ENCODE peak calls at places on chromosomes 4 and X, in four cellular contexts. H is GM12878, U is H1, V is HepG2. W is an unnamed sample.

GRCh38 chr4:12791536-12791935 is 692.6 kb downstream of the RAB28 start:
- DNase-seq in H (no peak), U (no peak), V (no peak), W (no peak)

GRCh38 chrX:49001521-49002090 is 458 bp downstream of the GRIPAP1 start:
- DNase-seq in H (peak; percentile 12), U (peak; percentile 51), V (peak; percentile 1), W (peak; percentile 46)

GRCh38 chr4:23582671-23583070 is 307.2 kb downstream of the PPARGC1A start:
- DNase-seq in H (no peak), U (no peak), V (no peak), W (no peak)

GRCh38 chr4:170721812-170722373 is 632.1 kb upstream of the AADAT start:
- DNase-seq in H (no peak), U (no peak), V (no peak), W (no peak)

GRCh38 chr4:172818901-172819300 is 349.7 kb upstream of the GALNT7 start:
- DNase-seq in H (no peak), U (no peak), V (no peak), W (no peak)

GRCh38 chr4:89837385-89837995 is 529 bp upstream of the SNCA start:
- DNase-seq in H (no peak), U (no peak), V (no peak), W (peak; percentile 8)

GRCh38 chrX:107684956-107685385 is 56.7 kb downstream of the PRPS1 start:
- DNase-seq in H (no peak), U (no peak), V (no peak), W (no peak)

GRCh38 chr4:88937081-88937480 is 119.9 kb downstream of the FAM13A start:
- DNase-seq in H (no peak), U (no peak), V (no peak), W (no peak)

GRCh38 chr4:7253806-7254205 is 61.5 kb downstream of the SORCS2 start:
- DNase-seq in H (no peak), U (no peak), V (no peak), W (no peak)

GRCh38 chrX:17580529-17581155 is 156.7 kb upstream of the SCML1 start:
- DNase-seq in H (no peak), U (no peak), V (no peak), W (no peak)

GRCh38 chr4:131091896-131092295 is 1995.9 kb downstream of the C4orf33 start:
- DNase-seq in H (no peak), U (no peak), V (peak; percentile 19), W (peak; percentile 13)

GRCh38 chr4:64821612-64822011 is 412.4 kb upstream of the TECRL start:
- DNase-seq in H (no peak), U (no peak), V (no peak), W (no peak)

GRCh38 chr4:71553605-71554004 is 214.8 kb downstream of the SLC4A4 start:
- DNase-seq in H (no peak), U (no peak), V (no peak), W (no peak)

GRCh38 chrX:9149831-9150230 is 115.9 kb upstream of the FAM9B start:
- DNase-seq in H (no peak), U (no peak), V (no peak), W (no peak)

GRCh38 chr4:130125468-130125867 is 1029.5 kb downstream of the C4orf33 start:
- DNase-seq in H (no peak), U (no peak), V (no peak), W (no peak)

GRCh38 chr4:8837181-8837811 is 34.3 kb downstream of the HMX1 start:
- DNase-seq in H (no peak), U (peak; percentile 48), V (no peak), W (peak; percentile 76)

GRCh38 chr4:8727131-8727530 is 134.6 kb downstream of the CPZ start:
- DNase-seq in H (no peak), U (no peak), V (no peak), W (no peak)

GRCh38 chr4:110236324-110236723 is 37.9 kb upstream of the ELOVL6 start:
- DNase-seq in H (no peak), U (no peak), V (no peak), W (no peak)
- TF ChIP-seq SUZ12 in H (no peak), U (no peak), V (no peak), W (no peak)

DNA sequence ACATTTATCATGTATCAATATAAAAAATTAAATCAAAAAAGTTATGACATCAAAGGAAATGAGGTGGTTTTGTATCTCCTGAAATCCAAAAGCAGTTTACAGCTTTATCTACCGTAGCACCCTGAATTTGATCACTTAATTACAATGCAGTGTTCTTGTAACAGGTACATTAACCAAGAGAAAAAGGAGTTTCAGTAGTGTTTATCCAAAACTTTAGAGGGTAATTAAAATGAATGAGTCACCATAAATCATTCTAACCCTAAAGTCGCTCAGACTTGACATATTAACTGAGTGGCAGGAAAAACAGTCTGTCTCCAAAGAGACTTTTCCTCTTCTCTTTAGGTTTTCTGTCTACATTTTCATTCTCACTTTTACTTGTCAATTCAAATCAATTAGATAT is 907.6 kb upstream of the EPHA5 start:
- DNase-seq in H (no peak), U (no peak), V (no peak), W (no peak)
- TF ChIP-seq YY1 in H (no peak), U (no peak), V (no peak), W (no peak)

DNA sequence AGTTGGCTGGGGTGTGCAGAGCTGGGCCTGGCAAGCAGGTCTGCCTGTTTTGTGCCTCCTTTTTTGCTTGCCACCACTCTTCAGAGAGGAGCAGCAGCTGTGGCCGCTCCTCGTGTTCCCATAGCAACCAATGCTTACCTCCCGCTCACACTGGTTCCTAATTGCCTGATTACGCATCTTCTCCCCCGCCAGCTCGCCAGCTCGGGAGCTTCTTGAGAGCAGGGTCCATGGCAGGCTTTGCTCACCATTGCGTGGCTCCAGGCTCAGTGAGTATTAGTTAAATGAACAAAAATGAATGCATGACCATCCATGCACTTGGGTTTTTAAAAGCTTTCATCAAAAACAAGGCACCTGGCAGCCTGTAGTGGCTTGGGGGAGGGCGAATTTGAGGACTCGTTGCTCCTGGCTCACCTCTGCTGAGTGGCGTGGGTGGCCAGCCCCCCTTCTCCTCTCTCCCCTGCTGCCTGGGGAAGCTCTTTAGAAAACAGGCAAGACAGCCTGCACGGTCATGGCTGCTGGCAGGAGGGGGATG is 14.2 kb upstream of the PJA1 start:
- DNase-seq in H (no peak), U (no peak), V (no peak), W (peak; percentile 55)
- TF ChIP-seq ZNF274 in H (no peak), U (no peak), V (no peak), W (no peak)

GRCh38 chrX:3728454-3728853 is 15.0 kb upstream of the PRKX start:
- DNase-seq in H (no peak), U (no peak), V (no peak), W (no peak)
- TF ChIP-seq SUZ12 in H (no peak), U (no peak), V (no peak), W (no peak)

W was measured in NT2/D1.